ENCODE peak calls at places on chromosomes 3 and 15, in nine cellular contexts. One of them, this sample, is unnamed.

GRCh38 chr3:64451283-64452012 is 226.2 kb upstream of the PRICKLE2 start:
- DNase-seq in fibroblast of mammary gland: no peak
- DNase-seq in endodermal cell: no peak
- DNase-seq in GM12878: no peak
- DNase-seq in psoas muscle: no peak
- DNase-seq in heart left ventricle: no peak
- DNase-seq in SK-N-SH: no peak
- DNase-seq in fibroblast of the aortic adventitia: no peak
- DNase-seq in cardiac fibroblast: no peak
- DNase-seq in this sample: no peak

GRCh38 chr3:58249358-58250092 is 11.9 kb downstream of the ABHD6 start:
- DNase-seq in fibroblast of mammary gland: peak
- DNase-seq in endodermal cell: peak
- DNase-seq in GM12878: no peak
- DNase-seq in psoas muscle: no peak
- DNase-seq in heart left ventricle: no peak
- DNase-seq in SK-N-SH: no peak
- DNase-seq in fibroblast of the aortic adventitia: no peak
- DNase-seq in cardiac fibroblast: no peak
- DNase-seq in this sample: no peak

GRCh38 chr15:68700395-68701123 is 120.1 kb downstream of the ANP32A start:
- DNase-seq in fibroblast of mammary gland: peak
- DNase-seq in endodermal cell: peak
- DNase-seq in GM12878: no peak
- DNase-seq in psoas muscle: peak
- DNase-seq in heart left ventricle: peak
- DNase-seq in SK-N-SH: peak
- DNase-seq in fibroblast of the aortic adventitia: peak
- DNase-seq in cardiac fibroblast: peak
- DNase-seq in this sample: peak

GRCh38 chr3:181692850-181693154 is 18.9 kb upstream of the SOX2 start:
- DNase-seq in fibroblast of mammary gland: no peak
- DNase-seq in endodermal cell: no peak
- DNase-seq in GM12878: no peak
- DNase-seq in psoas muscle: no peak
- DNase-seq in heart left ventricle: no peak
- DNase-seq in SK-N-SH: no peak
- DNase-seq in fibroblast of the aortic adventitia: no peak
- DNase-seq in cardiac fibroblast: no peak
- DNase-seq in this sample: no peak

GRCh38 chr3:10136426-10137005 is 5.1 kb upstream of the VHL start:
- DNase-seq in fibroblast of mammary gland: no peak
- DNase-seq in endodermal cell: no peak
- DNase-seq in GM12878: no peak
- DNase-seq in psoas muscle: no peak
- DNase-seq in heart left ventricle: no peak
- DNase-seq in SK-N-SH: no peak
- DNase-seq in fibroblast of the aortic adventitia: no peak
- DNase-seq in cardiac fibroblast: no peak
- DNase-seq in this sample: no peak

GRCh38 chr3:158768881-158769518 is 32.9 kb upstream of the MFSD1 start:
- DNase-seq in fibroblast of mammary gland: peak
- DNase-seq in endodermal cell: no peak
- DNase-seq in GM12878: no peak
- DNase-seq in psoas muscle: no peak
- DNase-seq in heart left ventricle: peak
- DNase-seq in SK-N-SH: no peak
- DNase-seq in fibroblast of the aortic adventitia: peak
- DNase-seq in cardiac fibroblast: peak
- DNase-seq in this sample: no peak

GRCh38 chr15:31419820-31420219 is 93.2 kb downstream of the KLF13 start:
- DNase-seq in fibroblast of mammary gland: no peak
- DNase-seq in endodermal cell: no peak
- DNase-seq in GM12878: no peak
- DNase-seq in psoas muscle: no peak
- DNase-seq in heart left ventricle: no peak
- DNase-seq in SK-N-SH: no peak
- DNase-seq in fibroblast of the aortic adventitia: no peak
- DNase-seq in cardiac fibroblast: no peak
- DNase-seq in this sample: no peak

GRCh38 chr3:38907426-38907825 is 91.4 kb upstream of the SCN10A start:
- DNase-seq in fibroblast of mammary gland: peak
- DNase-seq in endodermal cell: no peak
- DNase-seq in GM12878: no peak
- DNase-seq in psoas muscle: no peak
- DNase-seq in heart left ventricle: no peak
- DNase-seq in SK-N-SH: no peak
- DNase-seq in fibroblast of the aortic adventitia: peak
- DNase-seq in cardiac fibroblast: no peak
- DNase-seq in this sample: no peak

GRCh38 chr15:68364028-68364659 is 67.8 kb downstream of the ITGA11 start:
- DNase-seq in fibroblast of mammary gland: no peak
- DNase-seq in endodermal cell: no peak
- DNase-seq in GM12878: no peak
- DNase-seq in psoas muscle: peak
- DNase-seq in heart left ventricle: peak
- DNase-seq in SK-N-SH: no peak
- DNase-seq in fibroblast of the aortic adventitia: peak
- DNase-seq in cardiac fibroblast: peak
- DNase-seq in this sample: peak

GRCh38 chr3:177106184-177106583 is 91.1 kb downstream of the TBL1XR1 start:
- DNase-seq in fibroblast of mammary gland: no peak
- DNase-seq in endodermal cell: no peak
- DNase-seq in GM12878: no peak
- DNase-seq in psoas muscle: no peak
- DNase-seq in heart left ventricle: no peak
- DNase-seq in SK-N-SH: no peak
- DNase-seq in fibroblast of the aortic adventitia: no peak
- DNase-seq in cardiac fibroblast: no peak
- DNase-seq in this sample: no peak

GRCh38 chr3:153285194-153285641 is 123.2 kb downstream of the RAP2B start:
- DNase-seq in fibroblast of mammary gland: peak
- DNase-seq in endodermal cell: peak
- DNase-seq in GM12878: no peak
- DNase-seq in psoas muscle: no peak
- DNase-seq in heart left ventricle: no peak
- DNase-seq in SK-N-SH: no peak
- DNase-seq in fibroblast of the aortic adventitia: peak
- DNase-seq in cardiac fibroblast: peak
- DNase-seq in this sample: no peak

GRCh38 chr3:140006331-140006730 is 71.3 kb downstream of the CLSTN2 start:
- DNase-seq in fibroblast of mammary gland: no peak
- DNase-seq in endodermal cell: no peak
- DNase-seq in GM12878: no peak
- DNase-seq in psoas muscle: no peak
- DNase-seq in heart left ventricle: no peak
- DNase-seq in SK-N-SH: no peak
- DNase-seq in fibroblast of the aortic adventitia: no peak
- DNase-seq in cardiac fibroblast: no peak
- DNase-seq in this sample: no peak

GRCh38 chr3:99549918-99550603 is 88.3 kb upstream of the COL8A1 start:
- DNase-seq in fibroblast of mammary gland: peak
- DNase-seq in endodermal cell: no peak
- DNase-seq in GM12878: no peak
- DNase-seq in psoas muscle: no peak
- DNase-seq in heart left ventricle: no peak
- DNase-seq in SK-N-SH: no peak
- DNase-seq in fibroblast of the aortic adventitia: peak
- DNase-seq in cardiac fibroblast: peak
- DNase-seq in this sample: no peak

GRCh38 chr3:123338021-123338619 is 110.8 kb downstream of the ADCY5 start:
- DNase-seq in fibroblast of mammary gland: no peak
- DNase-seq in endodermal cell: no peak
- DNase-seq in GM12878: no peak
- DNase-seq in psoas muscle: no peak
- DNase-seq in heart left ventricle: no peak
- DNase-seq in SK-N-SH: no peak
- DNase-seq in fibroblast of the aortic adventitia: no peak
- DNase-seq in cardiac fibroblast: no peak
- DNase-seq in this sample: no peak

GRCh38 chr3:160909917-160910316 is 153.9 kb downstream of the PPM1L start:
- DNase-seq in fibroblast of mammary gland: no peak
- DNase-seq in endodermal cell: no peak
- DNase-seq in GM12878: no peak
- DNase-seq in psoas muscle: no peak
- DNase-seq in heart left ventricle: no peak
- DNase-seq in SK-N-SH: no peak
- DNase-seq in fibroblast of the aortic adventitia: no peak
- DNase-seq in cardiac fibroblast: no peak
- DNase-seq in this sample: no peak

GRCh38 chr3:47318921-47319320 is 36.2 kb downstream of the KLHL18 start:
- DNase-seq in fibroblast of mammary gland: no peak
- DNase-seq in endodermal cell: no peak
- DNase-seq in GM12878: no peak
- DNase-seq in psoas muscle: no peak
- DNase-seq in heart left ventricle: no peak
- DNase-seq in SK-N-SH: no peak
- DNase-seq in fibroblast of the aortic adventitia: peak
- DNase-seq in cardiac fibroblast: no peak
- DNase-seq in this sample: no peak

GRCh38 chr3:183307749-183308148 is 54.7 kb downstream of the B3GNT5 start:
- DNase-seq in fibroblast of mammary gland: no peak
- DNase-seq in endodermal cell: no peak
- DNase-seq in GM12878: no peak
- DNase-seq in psoas muscle: no peak
- DNase-seq in heart left ventricle: no peak
- DNase-seq in SK-N-SH: no peak
- DNase-seq in fibroblast of the aortic adventitia: no peak
- DNase-seq in cardiac fibroblast: no peak
- DNase-seq in this sample: no peak

GRCh38 chr15:91871138-91871537 is 17.6 kb downstream of the SLCO3A1 start:
- DNase-seq in fibroblast of mammary gland: no peak
- DNase-seq in endodermal cell: no peak
- DNase-seq in GM12878: no peak
- DNase-seq in psoas muscle: no peak
- DNase-seq in heart left ventricle: no peak
- DNase-seq in SK-N-SH: no peak
- DNase-seq in fibroblast of the aortic adventitia: no peak
- DNase-seq in cardiac fibroblast: no peak
- DNase-seq in this sample: no peak

GRCh38 chr3:156751461-156752025 is 74.6 kb upstream of the LEKR1 start:
- DNase-seq in fibroblast of mammary gland: peak
- DNase-seq in endodermal cell: peak
- DNase-seq in GM12878: no peak
- DNase-seq in psoas muscle: peak
- DNase-seq in heart left ventricle: peak
- DNase-seq in SK-N-SH: peak
- DNase-seq in fibroblast of the aortic adventitia: peak
- DNase-seq in cardiac fibroblast: peak
- DNase-seq in this sample: peak
- H3K4me3 ChIP-seq in fibroblast of mammary gland: peak
- H3K4me3 ChIP-seq in endodermal cell: no peak
- H3K4me3 ChIP-seq in GM12878: no peak
- H3K4me3 ChIP-seq in psoas muscle: no peak
- H3K4me3 ChIP-seq in heart left ventricle: no peak
- H3K4me3 ChIP-seq in SK-N-SH: no peak
- H3K4me3 ChIP-seq in fibroblast of the aortic adventitia: peak
- H3K4me3 ChIP-seq in cardiac fibroblast: no peak
- H3K4me3 ChIP-seq in this sample: no peak

DNA sequence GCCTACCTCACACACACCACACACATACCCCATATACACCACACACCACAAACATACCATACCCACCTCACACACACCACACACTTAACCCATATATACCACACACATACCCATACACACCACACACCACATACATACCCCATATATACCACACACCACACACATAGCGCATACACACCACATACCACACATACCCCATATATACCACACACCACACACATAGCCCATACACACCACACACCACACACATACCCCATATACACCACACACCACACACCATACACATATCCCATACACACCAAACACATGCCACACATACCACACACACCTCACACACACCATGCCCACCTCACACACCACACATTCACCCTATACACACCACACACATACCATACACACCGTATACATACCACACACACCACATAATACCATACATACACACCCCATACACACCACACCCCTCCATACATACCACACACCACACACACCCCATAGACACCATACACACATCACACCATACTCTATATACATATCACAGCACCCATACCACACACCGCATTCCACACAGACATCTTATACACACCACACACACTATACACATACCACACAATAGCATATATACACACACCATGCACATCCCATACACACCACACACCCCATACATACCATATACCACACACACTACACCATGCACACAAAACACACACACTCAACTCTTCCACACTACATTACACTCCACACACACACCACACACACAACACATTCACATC is 29.5 kb downstream of the APBA2 start:
- DNase-seq in fibroblast of mammary gland: no peak
- DNase-seq in endodermal cell: peak
- DNase-seq in GM12878: no peak
- DNase-seq in psoas muscle: no peak
- DNase-seq in heart left ventricle: no peak
- DNase-seq in SK-N-SH: no peak
- DNase-seq in fibroblast of the aortic adventitia: no peak
- DNase-seq in cardiac fibroblast: no peak
- DNase-seq in this sample: no peak
- H3K4me3 ChIP-seq in fibroblast of mammary gland: no peak
- H3K4me3 ChIP-seq in endodermal cell: no peak
- H3K4me3 ChIP-seq in GM12878: no peak
- H3K4me3 ChIP-seq in psoas muscle: no peak
- H3K4me3 ChIP-seq in heart left ventricle: no peak
- H3K4me3 ChIP-seq in SK-N-SH: no peak
- H3K4me3 ChIP-seq in fibroblast of the aortic adventitia: no peak
- H3K4me3 ChIP-seq in cardiac fibroblast: no peak
- H3K4me3 ChIP-seq in this sample: no peak

GRCh38 chr15:63973212-63974009 is 72.9 kb downstream of the DAPK2 start:
- DNase-seq in fibroblast of mammary gland: peak
- DNase-seq in endodermal cell: peak
- DNase-seq in GM12878: no peak
- DNase-seq in psoas muscle: no peak
- DNase-seq in heart left ventricle: no peak
- DNase-seq in SK-N-SH: no peak
- DNase-seq in fibroblast of the aortic adventitia: peak
- DNase-seq in cardiac fibroblast: no peak
- DNase-seq in this sample: no peak
- H3K4me3 ChIP-seq in fibroblast of mammary gland: no peak
- H3K4me3 ChIP-seq in endodermal cell: peak
- H3K4me3 ChIP-seq in GM12878: no peak
- H3K4me3 ChIP-seq in psoas muscle: no peak
- H3K4me3 ChIP-seq in heart left ventricle: no peak
- H3K4me3 ChIP-seq in SK-N-SH: no peak
- H3K4me3 ChIP-seq in fibroblast of the aortic adventitia: no peak
- H3K4me3 ChIP-seq in cardiac fibroblast: no peak
- H3K4me3 ChIP-seq in this sample: no peak

DNA sequence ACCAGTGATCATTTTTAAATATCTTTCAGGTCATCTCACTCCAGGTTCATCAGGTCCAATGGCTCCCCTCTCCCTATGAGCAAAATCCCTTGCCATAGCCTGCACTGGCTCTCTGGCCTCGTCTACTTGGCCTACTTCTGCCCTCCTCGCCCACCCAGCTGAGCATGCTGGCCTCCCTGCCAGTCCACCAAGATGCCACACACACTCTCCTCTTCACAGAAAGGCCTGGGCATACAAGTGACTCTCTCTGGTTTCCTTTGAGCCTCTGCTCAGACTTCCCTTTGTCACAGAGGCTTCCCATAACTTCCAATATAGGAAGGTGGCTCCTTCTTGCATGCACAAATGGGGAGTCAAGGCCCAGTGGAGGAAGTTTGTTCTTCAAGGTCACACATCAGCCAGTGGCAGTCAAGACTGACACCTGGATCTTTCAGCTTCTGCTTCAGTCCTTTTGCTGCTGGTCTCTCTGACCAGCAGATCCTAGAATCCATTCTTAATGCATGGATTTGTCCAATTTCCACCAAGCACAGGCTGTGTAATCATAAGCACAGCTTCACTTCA is 223.2 kb upstream of the HES1 start:
- DNase-seq in fibroblast of mammary gland: no peak
- DNase-seq in endodermal cell: no peak
- DNase-seq in GM12878: no peak
- DNase-seq in psoas muscle: no peak
- DNase-seq in heart left ventricle: no peak
- DNase-seq in SK-N-SH: no peak
- DNase-seq in fibroblast of the aortic adventitia: no peak
- DNase-seq in cardiac fibroblast: no peak
- DNase-seq in this sample: no peak
- H3K4me3 ChIP-seq in fibroblast of mammary gland: no peak
- H3K4me3 ChIP-seq in endodermal cell: no peak
- H3K4me3 ChIP-seq in GM12878: no peak
- H3K4me3 ChIP-seq in psoas muscle: no peak
- H3K4me3 ChIP-seq in heart left ventricle: no peak
- H3K4me3 ChIP-seq in SK-N-SH: no peak
- H3K4me3 ChIP-seq in fibroblast of the aortic adventitia: no peak
- H3K4me3 ChIP-seq in cardiac fibroblast: no peak
- H3K4me3 ChIP-seq in this sample: no peak